ENCODE peak calls at places on chromosome 22, in seven cellular contexts. One of them, this sample, is unnamed.

GRCh38 chr22:39699631-39700348 is 129.2 kb downstream of the CACNA1I start:
- DNase-seq in lung microvascular endothelial cell: no peak
- DNase-seq in fibroblast of pulmonary artery: no peak
- DNase-seq in activated T-helper 1 cell treated with anti-CD3 and anti-CD28 coated beads, Interleukin-12 subunit alpha, Interleukin-12 subunit beta, Interleukin-2, Interleukin-4 antibody, amounts not matched to agents 30 ng/mL and 10 ng/mL and 1 ng/mL, durations not matched to agents 14 hours and 24 hours and 36 hours: no peak
- DNase-seq in H4: no peak
- DNase-seq in endothelial cell: no peak
- DNase-seq in GM12892: no peak
- DNase-seq in this sample: no peak

GRCh38 chr22:30250713-30251267 is 4.2 kb upstream of the LIF start:
- DNase-seq in lung microvascular endothelial cell: no peak
- DNase-seq in fibroblast of pulmonary artery: peak
- DNase-seq in activated T-helper 1 cell treated with anti-CD3 and anti-CD28 coated beads, Interleukin-12 subunit alpha, Interleukin-12 subunit beta, Interleukin-2, Interleukin-4 antibody, amounts not matched to agents 30 ng/mL and 10 ng/mL and 1 ng/mL, durations not matched to agents 14 hours and 24 hours and 36 hours: no peak
- DNase-seq in H4: peak
- DNase-seq in endothelial cell: no peak
- DNase-seq in GM12892: no peak
- DNase-seq in this sample: no peak

GRCh38 chr22:28005513-28005912 is 86.5 kb upstream of the PITPNB start:
- DNase-seq in lung microvascular endothelial cell: no peak
- DNase-seq in fibroblast of pulmonary artery: no peak
- DNase-seq in activated T-helper 1 cell treated with anti-CD3 and anti-CD28 coated beads, Interleukin-12 subunit alpha, Interleukin-12 subunit beta, Interleukin-2, Interleukin-4 antibody, amounts not matched to agents 30 ng/mL and 10 ng/mL and 1 ng/mL, durations not matched to agents 14 hours and 24 hours and 36 hours: no peak
- DNase-seq in H4: no peak
- DNase-seq in endothelial cell: no peak
- DNase-seq in GM12892: no peak
- DNase-seq in this sample: no peak

GRCh38 chr22:38755155-38755910 is 465 bp downstream of the SUN2 start:
- DNase-seq in lung microvascular endothelial cell: peak
- DNase-seq in fibroblast of pulmonary artery: peak
- DNase-seq in activated T-helper 1 cell treated with anti-CD3 and anti-CD28 coated beads, Interleukin-12 subunit alpha, Interleukin-12 subunit beta, Interleukin-2, Interleukin-4 antibody, amounts not matched to agents 30 ng/mL and 10 ng/mL and 1 ng/mL, durations not matched to agents 14 hours and 24 hours and 36 hours: peak
- DNase-seq in H4: peak
- DNase-seq in endothelial cell: peak
- DNase-seq in GM12892: peak
- DNase-seq in this sample: peak

GRCh38 chr22:44341431-44342346 is 28.9 kb upstream of the SHISAL1 start:
- DNase-seq in lung microvascular endothelial cell: no peak
- DNase-seq in fibroblast of pulmonary artery: peak
- DNase-seq in activated T-helper 1 cell treated with anti-CD3 and anti-CD28 coated beads, Interleukin-12 subunit alpha, Interleukin-12 subunit beta, Interleukin-2, Interleukin-4 antibody, amounts not matched to agents 30 ng/mL and 10 ng/mL and 1 ng/mL, durations not matched to agents 14 hours and 24 hours and 36 hours: no peak
- DNase-seq in H4: peak
- DNase-seq in endothelial cell: no peak
- DNase-seq in GM12892: no peak
- DNase-seq in this sample: no peak

GRCh38 chr22:22235564-22235963 is 9.0 kb upstream of the VPREB1 start:
- DNase-seq in lung microvascular endothelial cell: peak
- DNase-seq in fibroblast of pulmonary artery: peak
- DNase-seq in activated T-helper 1 cell treated with anti-CD3 and anti-CD28 coated beads, Interleukin-12 subunit alpha, Interleukin-12 subunit beta, Interleukin-2, Interleukin-4 antibody, amounts not matched to agents 30 ng/mL and 10 ng/mL and 1 ng/mL, durations not matched to agents 14 hours and 24 hours and 36 hours: peak
- DNase-seq in H4: no peak
- DNase-seq in endothelial cell: peak
- DNase-seq in GM12892: peak
- DNase-seq in this sample: no peak

GRCh38 chr22:49964493-49965290 is 4.1 kb downstream of the PIM3 start:
- DNase-seq in lung microvascular endothelial cell: no peak
- DNase-seq in fibroblast of pulmonary artery: no peak
- DNase-seq in activated T-helper 1 cell treated with anti-CD3 and anti-CD28 coated beads, Interleukin-12 subunit alpha, Interleukin-12 subunit beta, Interleukin-2, Interleukin-4 antibody, amounts not matched to agents 30 ng/mL and 10 ng/mL and 1 ng/mL, durations not matched to agents 14 hours and 24 hours and 36 hours: no peak
- DNase-seq in H4: no peak
- DNase-seq in endothelial cell: no peak
- DNase-seq in GM12892: no peak
- DNase-seq in this sample: no peak

GRCh38 chr22:45376703-45377102 is 36.7 kb downstream of the SMC1B start:
- DNase-seq in lung microvascular endothelial cell: no peak
- DNase-seq in fibroblast of pulmonary artery: peak
- DNase-seq in activated T-helper 1 cell treated with anti-CD3 and anti-CD28 coated beads, Interleukin-12 subunit alpha, Interleukin-12 subunit beta, Interleukin-2, Interleukin-4 antibody, amounts not matched to agents 30 ng/mL and 10 ng/mL and 1 ng/mL, durations not matched to agents 14 hours and 24 hours and 36 hours: no peak
- DNase-seq in H4: no peak
- DNase-seq in endothelial cell: no peak
- DNase-seq in GM12892: no peak
- DNase-seq in this sample: no peak

GRCh38 chr22:37320726-37321286 is 38.5 kb downstream of the CYTH4 start:
- DNase-seq in lung microvascular endothelial cell: no peak
- DNase-seq in fibroblast of pulmonary artery: no peak
- DNase-seq in activated T-helper 1 cell treated with anti-CD3 and anti-CD28 coated beads, Interleukin-12 subunit alpha, Interleukin-12 subunit beta, Interleukin-2, Interleukin-4 antibody, amounts not matched to agents 30 ng/mL and 10 ng/mL and 1 ng/mL, durations not matched to agents 14 hours and 24 hours and 36 hours: no peak
- DNase-seq in H4: no peak
- DNase-seq in endothelial cell: no peak
- DNase-seq in GM12892: no peak
- DNase-seq in this sample: no peak

GRCh38 chr22:44972363-44973083 is 37.3 kb downstream of the PHF21B start:
- DNase-seq in lung microvascular endothelial cell: peak
- DNase-seq in fibroblast of pulmonary artery: no peak
- DNase-seq in activated T-helper 1 cell treated with anti-CD3 and anti-CD28 coated beads, Interleukin-12 subunit alpha, Interleukin-12 subunit beta, Interleukin-2, Interleukin-4 antibody, amounts not matched to agents 30 ng/mL and 10 ng/mL and 1 ng/mL, durations not matched to agents 14 hours and 24 hours and 36 hours: no peak
- DNase-seq in H4: no peak
- DNase-seq in endothelial cell: no peak
- DNase-seq in GM12892: no peak
- DNase-seq in this sample: no peak

GRCh38 chr22:22074634-22075381 is 92.2 kb upstream of the TOP3B start:
- DNase-seq in lung microvascular endothelial cell: no peak
- DNase-seq in fibroblast of pulmonary artery: no peak
- DNase-seq in activated T-helper 1 cell treated with anti-CD3 and anti-CD28 coated beads, Interleukin-12 subunit alpha, Interleukin-12 subunit beta, Interleukin-2, Interleukin-4 antibody, amounts not matched to agents 30 ng/mL and 10 ng/mL and 1 ng/mL, durations not matched to agents 14 hours and 24 hours and 36 hours: no peak
- DNase-seq in H4: no peak
- DNase-seq in endothelial cell: no peak
- DNase-seq in GM12892: no peak
- DNase-seq in this sample: no peak

GRCh38 chr22:23565942-23566715 is 14.0 kb downstream of the IGLL1 start:
- DNase-seq in lung microvascular endothelial cell: peak
- DNase-seq in fibroblast of pulmonary artery: no peak
- DNase-seq in activated T-helper 1 cell treated with anti-CD3 and anti-CD28 coated beads, Interleukin-12 subunit alpha, Interleukin-12 subunit beta, Interleukin-2, Interleukin-4 antibody, amounts not matched to agents 30 ng/mL and 10 ng/mL and 1 ng/mL, durations not matched to agents 14 hours and 24 hours and 36 hours: no peak
- DNase-seq in H4: no peak
- DNase-seq in endothelial cell: peak
- DNase-seq in GM12892: no peak
- DNase-seq in this sample: no peak

GRCh38 chr22:31496735-31497146 is 405 bp downstream of the SFI1 start:
- DNase-seq in lung microvascular endothelial cell: peak
- DNase-seq in fibroblast of pulmonary artery: peak
- DNase-seq in activated T-helper 1 cell treated with anti-CD3 and anti-CD28 coated beads, Interleukin-12 subunit alpha, Interleukin-12 subunit beta, Interleukin-2, Interleukin-4 antibody, amounts not matched to agents 30 ng/mL and 10 ng/mL and 1 ng/mL, durations not matched to agents 14 hours and 24 hours and 36 hours: no peak
- DNase-seq in H4: no peak
- DNase-seq in endothelial cell: peak
- DNase-seq in GM12892: no peak
- DNase-seq in this sample: no peak

GRCh38 chr22:31926969-31927368 is 17.4 kb upstream of the YWHAH start:
- DNase-seq in lung microvascular endothelial cell: no peak
- DNase-seq in fibroblast of pulmonary artery: no peak
- DNase-seq in activated T-helper 1 cell treated with anti-CD3 and anti-CD28 coated beads, Interleukin-12 subunit alpha, Interleukin-12 subunit beta, Interleukin-2, Interleukin-4 antibody, amounts not matched to agents 30 ng/mL and 10 ng/mL and 1 ng/mL, durations not matched to agents 14 hours and 24 hours and 36 hours: no peak
- DNase-seq in H4: no peak
- DNase-seq in endothelial cell: no peak
- DNase-seq in GM12892: no peak
- DNase-seq in this sample: no peak

GRCh38 chr22:39232246-39232645 is 12.5 kb downstream of the PDGFB start:
- DNase-seq in lung microvascular endothelial cell: no peak
- DNase-seq in fibroblast of pulmonary artery: no peak
- DNase-seq in activated T-helper 1 cell treated with anti-CD3 and anti-CD28 coated beads, Interleukin-12 subunit alpha, Interleukin-12 subunit beta, Interleukin-2, Interleukin-4 antibody, amounts not matched to agents 30 ng/mL and 10 ng/mL and 1 ng/mL, durations not matched to agents 14 hours and 24 hours and 36 hours: no peak
- DNase-seq in H4: no peak
- DNase-seq in endothelial cell: no peak
- DNase-seq in GM12892: no peak
- DNase-seq in this sample: no peak

GRCh38 chr22:41915035-41915782 is at the start of gene SHISA8:
- DNase-seq in lung microvascular endothelial cell: peak
- DNase-seq in fibroblast of pulmonary artery: peak
- DNase-seq in activated T-helper 1 cell treated with anti-CD3 and anti-CD28 coated beads, Interleukin-12 subunit alpha, Interleukin-12 subunit beta, Interleukin-2, Interleukin-4 antibody, amounts not matched to agents 30 ng/mL and 10 ng/mL and 1 ng/mL, durations not matched to agents 14 hours and 24 hours and 36 hours: peak
- DNase-seq in H4: no peak
- DNase-seq in endothelial cell: peak
- DNase-seq in GM12892: peak
- DNase-seq in this sample: no peak

GRCh38 chr22:36010090-36010489 is 18.5 kb downstream of the RBFOX2 start:
- DNase-seq in lung microvascular endothelial cell: no peak
- DNase-seq in fibroblast of pulmonary artery: no peak
- DNase-seq in activated T-helper 1 cell treated with anti-CD3 and anti-CD28 coated beads, Interleukin-12 subunit alpha, Interleukin-12 subunit beta, Interleukin-2, Interleukin-4 antibody, amounts not matched to agents 30 ng/mL and 10 ng/mL and 1 ng/mL, durations not matched to agents 14 hours and 24 hours and 36 hours: no peak
- DNase-seq in H4: no peak
- DNase-seq in endothelial cell: peak
- DNase-seq in GM12892: no peak
- DNase-seq in this sample: no peak

GRCh38 chr22:48979482-48979881 is 848.2 kb downstream of the BRD1 start:
- DNase-seq in lung microvascular endothelial cell: no peak
- DNase-seq in fibroblast of pulmonary artery: no peak
- DNase-seq in activated T-helper 1 cell treated with anti-CD3 and anti-CD28 coated beads, Interleukin-12 subunit alpha, Interleukin-12 subunit beta, Interleukin-2, Interleukin-4 antibody, amounts not matched to agents 30 ng/mL and 10 ng/mL and 1 ng/mL, durations not matched to agents 14 hours and 24 hours and 36 hours: no peak
- DNase-seq in H4: no peak
- DNase-seq in endothelial cell: no peak
- DNase-seq in GM12892: no peak
- DNase-seq in this sample: no peak

GRCh38 chr22:48921411-48921903 is 906.2 kb downstream of the BRD1 start:
- DNase-seq in lung microvascular endothelial cell: no peak
- DNase-seq in fibroblast of pulmonary artery: no peak
- DNase-seq in activated T-helper 1 cell treated with anti-CD3 and anti-CD28 coated beads, Interleukin-12 subunit alpha, Interleukin-12 subunit beta, Interleukin-2, Interleukin-4 antibody, amounts not matched to agents 30 ng/mL and 10 ng/mL and 1 ng/mL, durations not matched to agents 14 hours and 24 hours and 36 hours: no peak
- DNase-seq in H4: no peak
- DNase-seq in endothelial cell: no peak
- DNase-seq in GM12892: no peak
- DNase-seq in this sample: no peak

GRCh38 chr22:50576070-50576469 is 2.2 kb downstream of the CPT1B start:
- DNase-seq in lung microvascular endothelial cell: peak
- DNase-seq in fibroblast of pulmonary artery: peak
- DNase-seq in activated T-helper 1 cell treated with anti-CD3 and anti-CD28 coated beads, Interleukin-12 subunit alpha, Interleukin-12 subunit beta, Interleukin-2, Interleukin-4 antibody, amounts not matched to agents 30 ng/mL and 10 ng/mL and 1 ng/mL, durations not matched to agents 14 hours and 24 hours and 36 hours: no peak
- DNase-seq in H4: no peak
- DNase-seq in endothelial cell: peak
- DNase-seq in GM12892: no peak
- DNase-seq in this sample: no peak

GRCh38 chr22:45051419-45051818 is 41.6 kb upstream of the PHF21B start:
- DNase-seq in lung microvascular endothelial cell: no peak
- DNase-seq in fibroblast of pulmonary artery: no peak
- DNase-seq in activated T-helper 1 cell treated with anti-CD3 and anti-CD28 coated beads, Interleukin-12 subunit alpha, Interleukin-12 subunit beta, Interleukin-2, Interleukin-4 antibody, amounts not matched to agents 30 ng/mL and 10 ng/mL and 1 ng/mL, durations not matched to agents 14 hours and 24 hours and 36 hours: no peak
- DNase-seq in H4: no peak
- DNase-seq in endothelial cell: no peak
- DNase-seq in GM12892: no peak
- DNase-seq in this sample: no peak

GRCh38 chr22:25816522-25817059 is 74.6 kb downstream of the MYO18B start:
- DNase-seq in lung microvascular endothelial cell: no peak
- DNase-seq in fibroblast of pulmonary artery: no peak
- DNase-seq in activated T-helper 1 cell treated with anti-CD3 and anti-CD28 coated beads, Interleukin-12 subunit alpha, Interleukin-12 subunit beta, Interleukin-2, Interleukin-4 antibody, amounts not matched to agents 30 ng/mL and 10 ng/mL and 1 ng/mL, durations not matched to agents 14 hours and 24 hours and 36 hours: no peak
- DNase-seq in H4: no peak
- DNase-seq in endothelial cell: no peak
- DNase-seq in GM12892: no peak
- DNase-seq in this sample: no peak

GRCh38 chr22:43827926-43828710 is 16.0 kb upstream of the EFCAB6 start:
- DNase-seq in lung microvascular endothelial cell: no peak
- DNase-seq in fibroblast of pulmonary artery: no peak
- DNase-seq in activated T-helper 1 cell treated with anti-CD3 and anti-CD28 coated beads, Interleukin-12 subunit alpha, Interleukin-12 subunit beta, Interleukin-2, Interleukin-4 antibody, amounts not matched to agents 30 ng/mL and 10 ng/mL and 1 ng/mL, durations not matched to agents 14 hours and 24 hours and 36 hours: no peak
- DNase-seq in H4: no peak
- DNase-seq in endothelial cell: no peak
- DNase-seq in GM12892: no peak
- DNase-seq in this sample: no peak

GRCh38 chr22:40544758-40545157 is 91.8 kb downstream of the MRTFA start:
- DNase-seq in lung microvascular endothelial cell: no peak
- DNase-seq in fibroblast of pulmonary artery: no peak
- DNase-seq in activated T-helper 1 cell treated with anti-CD3 and anti-CD28 coated beads, Interleukin-12 subunit alpha, Interleukin-12 subunit beta, Interleukin-2, Interleukin-4 antibody, amounts not matched to agents 30 ng/mL and 10 ng/mL and 1 ng/mL, durations not matched to agents 14 hours and 24 hours and 36 hours: no peak
- DNase-seq in H4: no peak
- DNase-seq in endothelial cell: no peak
- DNase-seq in GM12892: no peak
- DNase-seq in this sample: no peak

GRCh38 chr22:19889951-19890350 is 35.3 kb upstream of the GNB1L start:
- DNase-seq in lung microvascular endothelial cell: peak
- DNase-seq in fibroblast of pulmonary artery: no peak
- DNase-seq in activated T-helper 1 cell treated with anti-CD3 and anti-CD28 coated beads, Interleukin-12 subunit alpha, Interleukin-12 subunit beta, Interleukin-2, Interleukin-4 antibody, amounts not matched to agents 30 ng/mL and 10 ng/mL and 1 ng/mL, durations not matched to agents 14 hours and 24 hours and 36 hours: no peak
- DNase-seq in H4: no peak
- DNase-seq in endothelial cell: no peak
- DNase-seq in GM12892: no peak
- DNase-seq in this sample: no peak

GRCh38 chr22:35703861-35704584 is 13.6 kb upstream of the APOL5 start:
- DNase-seq in lung microvascular endothelial cell: no peak
- DNase-seq in fibroblast of pulmonary artery: no peak
- DNase-seq in activated T-helper 1 cell treated with anti-CD3 and anti-CD28 coated beads, Interleukin-12 subunit alpha, Interleukin-12 subunit beta, Interleukin-2, Interleukin-4 antibody, amounts not matched to agents 30 ng/mL and 10 ng/mL and 1 ng/mL, durations not matched to agents 14 hours and 24 hours and 36 hours: no peak
- DNase-seq in H4: no peak
- DNase-seq in endothelial cell: no peak
- DNase-seq in GM12892: no peak
- DNase-seq in this sample: no peak

GRCh38 chr22:20567993-20568417 is 60.6 kb downstream of the MED15 start:
- DNase-seq in lung microvascular endothelial cell: no peak
- DNase-seq in fibroblast of pulmonary artery: peak
- DNase-seq in activated T-helper 1 cell treated with anti-CD3 and anti-CD28 coated beads, Interleukin-12 subunit alpha, Interleukin-12 subunit beta, Interleukin-2, Interleukin-4 antibody, amounts not matched to agents 30 ng/mL and 10 ng/mL and 1 ng/mL, durations not matched to agents 14 hours and 24 hours and 36 hours: no peak
- DNase-seq in H4: no peak
- DNase-seq in endothelial cell: no peak
- DNase-seq in GM12892: no peak
- DNase-seq in this sample: no peak

GRCh38 chr22:28829358-28830181 is 29.2 kb upstream of the XBP1 start:
- DNase-seq in lung microvascular endothelial cell: peak
- DNase-seq in fibroblast of pulmonary artery: peak
- DNase-seq in activated T-helper 1 cell treated with anti-CD3 and anti-CD28 coated beads, Interleukin-12 subunit alpha, Interleukin-12 subunit beta, Interleukin-2, Interleukin-4 antibody, amounts not matched to agents 30 ng/mL and 10 ng/mL and 1 ng/mL, durations not matched to agents 14 hours and 24 hours and 36 hours: peak
- DNase-seq in H4: peak
- DNase-seq in endothelial cell: peak
- DNase-seq in GM12892: peak
- DNase-seq in this sample: peak

GRCh38 chr22:22892096-22893052 is 4.8 kb downstream of the IGLL5 start:
- DNase-seq in lung microvascular endothelial cell: no peak
- DNase-seq in fibroblast of pulmonary artery: no peak
- DNase-seq in activated T-helper 1 cell treated with anti-CD3 and anti-CD28 coated beads, Interleukin-12 subunit alpha, Interleukin-12 subunit beta, Interleukin-2, Interleukin-4 antibody, amounts not matched to agents 30 ng/mL and 10 ng/mL and 1 ng/mL, durations not matched to agents 14 hours and 24 hours and 36 hours: no peak
- DNase-seq in H4: no peak
- DNase-seq in endothelial cell: no peak
- DNase-seq in GM12892: no peak
- DNase-seq in this sample: no peak

GRCh38 chr22:41240377-41241132 is at the start of gene CHADL:
- DNase-seq in lung microvascular endothelial cell: no peak
- DNase-seq in fibroblast of pulmonary artery: no peak
- DNase-seq in activated T-helper 1 cell treated with anti-CD3 and anti-CD28 coated beads, Interleukin-12 subunit alpha, Interleukin-12 subunit beta, Interleukin-2, Interleukin-4 antibody, amounts not matched to agents 30 ng/mL and 10 ng/mL and 1 ng/mL, durations not matched to agents 14 hours and 24 hours and 36 hours: no peak
- DNase-seq in H4: no peak
- DNase-seq in endothelial cell: no peak
- DNase-seq in GM12892: no peak
- DNase-seq in this sample: no peak

GRCh38 chr22:31093956-31094622 is 13.0 kb downstream of the SMTN start:
- DNase-seq in lung microvascular endothelial cell: no peak
- DNase-seq in fibroblast of pulmonary artery: no peak
- DNase-seq in activated T-helper 1 cell treated with anti-CD3 and anti-CD28 coated beads, Interleukin-12 subunit alpha, Interleukin-12 subunit beta, Interleukin-2, Interleukin-4 antibody, amounts not matched to agents 30 ng/mL and 10 ng/mL and 1 ng/mL, durations not matched to agents 14 hours and 24 hours and 36 hours: no peak
- DNase-seq in H4: no peak
- DNase-seq in endothelial cell: no peak
- DNase-seq in GM12892: peak
- DNase-seq in this sample: no peak

GRCh38 chr22:23315341-23315917 is 135.1 kb downstream of the BCR start:
- DNase-seq in lung microvascular endothelial cell: peak
- DNase-seq in fibroblast of pulmonary artery: peak
- DNase-seq in activated T-helper 1 cell treated with anti-CD3 and anti-CD28 coated beads, Interleukin-12 subunit alpha, Interleukin-12 subunit beta, Interleukin-2, Interleukin-4 antibody, amounts not matched to agents 30 ng/mL and 10 ng/mL and 1 ng/mL, durations not matched to agents 14 hours and 24 hours and 36 hours: peak
- DNase-seq in H4: peak
- DNase-seq in endothelial cell: peak
- DNase-seq in GM12892: peak
- DNase-seq in this sample: no peak

GRCh38 chr22:30305906-30306628 is 16.8 kb upstream of the CASTOR1 start:
- DNase-seq in lung microvascular endothelial cell: peak
- DNase-seq in fibroblast of pulmonary artery: no peak
- DNase-seq in activated T-helper 1 cell treated with anti-CD3 and anti-CD28 coated beads, Interleukin-12 subunit alpha, Interleukin-12 subunit beta, Interleukin-2, Interleukin-4 antibody, amounts not matched to agents 30 ng/mL and 10 ng/mL and 1 ng/mL, durations not matched to agents 14 hours and 24 hours and 36 hours: no peak
- DNase-seq in H4: no peak
- DNase-seq in endothelial cell: no peak
- DNase-seq in GM12892: no peak
- DNase-seq in this sample: no peak

GRCh38 chr22:24969588-24970301 is 17.2 kb downstream of the KIAA1671 start:
- DNase-seq in lung microvascular endothelial cell: peak
- DNase-seq in fibroblast of pulmonary artery: peak
- DNase-seq in activated T-helper 1 cell treated with anti-CD3 and anti-CD28 coated beads, Interleukin-12 subunit alpha, Interleukin-12 subunit beta, Interleukin-2, Interleukin-4 antibody, amounts not matched to agents 30 ng/mL and 10 ng/mL and 1 ng/mL, durations not matched to agents 14 hours and 24 hours and 36 hours: no peak
- DNase-seq in H4: peak
- DNase-seq in endothelial cell: peak
- DNase-seq in GM12892: no peak
- DNase-seq in this sample: no peak

This sample was measured in GM18507.